ENCODE peak calls at places on chromosomes 3 and 15, in ten cellular contexts. One of them, this sample, is unnamed.

GRCh38 chr15:34890424-34890823 is 79.1 kb downstream of the AQR start:
- DNase-seq in foreskin fibroblast: peak
- DNase-seq in cardiac fibroblast: no peak
- DNase-seq in upper lobe of right lung: no peak
- DNase-seq in dorsolateral prefrontal cortex: no peak
- DNase-seq in astrocyte of the spinal cord: no peak
- DNase-seq in tibial artery: no peak
- DNase-seq in Caco-2: no peak
- DNase-seq in cardiac muscle cell: no peak
- DNase-seq in fibroblast of mammary gland: peak
- DNase-seq in this sample: no peak

GRCh38 chr3:194304186-194304917 is 46.8 kb downstream of the CPN2 start:
- DNase-seq in foreskin fibroblast: no peak
- DNase-seq in cardiac fibroblast: no peak
- DNase-seq in upper lobe of right lung: peak
- DNase-seq in dorsolateral prefrontal cortex: no peak
- DNase-seq in astrocyte of the spinal cord: no peak
- DNase-seq in tibial artery: no peak
- DNase-seq in Caco-2: no peak
- DNase-seq in cardiac muscle cell: no peak
- DNase-seq in fibroblast of mammary gland: no peak
- DNase-seq in this sample: no peak

GRCh38 chr15:51699373-51699772 is 18.1 kb downstream of the SCG3 start:
- DNase-seq in foreskin fibroblast: no peak
- DNase-seq in cardiac fibroblast: no peak
- DNase-seq in upper lobe of right lung: no peak
- DNase-seq in dorsolateral prefrontal cortex: no peak
- DNase-seq in astrocyte of the spinal cord: no peak
- DNase-seq in tibial artery: no peak
- DNase-seq in Caco-2: no peak
- DNase-seq in cardiac muscle cell: no peak
- DNase-seq in fibroblast of mammary gland: no peak
- DNase-seq in this sample: no peak

GRCh38 chr15:55518009-55518408 is 10.0 kb upstream of the DNAAF4 start:
- DNase-seq in foreskin fibroblast: no peak
- DNase-seq in cardiac fibroblast: no peak
- DNase-seq in upper lobe of right lung: no peak
- DNase-seq in dorsolateral prefrontal cortex: no peak
- DNase-seq in astrocyte of the spinal cord: no peak
- DNase-seq in tibial artery: no peak
- DNase-seq in Caco-2: no peak
- DNase-seq in cardiac muscle cell: no peak
- DNase-seq in fibroblast of mammary gland: no peak
- DNase-seq in this sample: no peak

GRCh38 chr3:15438988-15439387 is 11.6 kb downstream of the EAF1 start:
- DNase-seq in foreskin fibroblast: peak
- DNase-seq in cardiac fibroblast: peak
- DNase-seq in upper lobe of right lung: no peak
- DNase-seq in dorsolateral prefrontal cortex: no peak
- DNase-seq in astrocyte of the spinal cord: no peak
- DNase-seq in tibial artery: no peak
- DNase-seq in Caco-2: no peak
- DNase-seq in cardiac muscle cell: peak
- DNase-seq in fibroblast of mammary gland: peak
- DNase-seq in this sample: no peak

GRCh38 chr3:126134219-126134975 is 46.0 kb downstream of the ALDH1L1 start:
- DNase-seq in foreskin fibroblast: peak
- DNase-seq in cardiac fibroblast: peak
- DNase-seq in upper lobe of right lung: peak
- DNase-seq in dorsolateral prefrontal cortex: peak
- DNase-seq in astrocyte of the spinal cord: peak
- DNase-seq in tibial artery: peak
- DNase-seq in Caco-2: peak
- DNase-seq in cardiac muscle cell: peak
- DNase-seq in fibroblast of mammary gland: peak
- DNase-seq in this sample: peak

GRCh38 chr3:116388867-116389385 is 56.4 kb downstream of the LSAMP start:
- DNase-seq in foreskin fibroblast: no peak
- DNase-seq in cardiac fibroblast: no peak
- DNase-seq in upper lobe of right lung: no peak
- DNase-seq in dorsolateral prefrontal cortex: no peak
- DNase-seq in astrocyte of the spinal cord: no peak
- DNase-seq in tibial artery: no peak
- DNase-seq in Caco-2: no peak
- DNase-seq in cardiac muscle cell: no peak
- DNase-seq in fibroblast of mammary gland: no peak
- DNase-seq in this sample: no peak

GRCh38 chr3:18241837-18242236 is 183.3 kb downstream of the SATB1 start:
- DNase-seq in foreskin fibroblast: peak
- DNase-seq in cardiac fibroblast: no peak
- DNase-seq in upper lobe of right lung: no peak
- DNase-seq in dorsolateral prefrontal cortex: no peak
- DNase-seq in astrocyte of the spinal cord: no peak
- DNase-seq in tibial artery: no peak
- DNase-seq in Caco-2: no peak
- DNase-seq in cardiac muscle cell: no peak
- DNase-seq in fibroblast of mammary gland: no peak
- DNase-seq in this sample: no peak

DNA sequence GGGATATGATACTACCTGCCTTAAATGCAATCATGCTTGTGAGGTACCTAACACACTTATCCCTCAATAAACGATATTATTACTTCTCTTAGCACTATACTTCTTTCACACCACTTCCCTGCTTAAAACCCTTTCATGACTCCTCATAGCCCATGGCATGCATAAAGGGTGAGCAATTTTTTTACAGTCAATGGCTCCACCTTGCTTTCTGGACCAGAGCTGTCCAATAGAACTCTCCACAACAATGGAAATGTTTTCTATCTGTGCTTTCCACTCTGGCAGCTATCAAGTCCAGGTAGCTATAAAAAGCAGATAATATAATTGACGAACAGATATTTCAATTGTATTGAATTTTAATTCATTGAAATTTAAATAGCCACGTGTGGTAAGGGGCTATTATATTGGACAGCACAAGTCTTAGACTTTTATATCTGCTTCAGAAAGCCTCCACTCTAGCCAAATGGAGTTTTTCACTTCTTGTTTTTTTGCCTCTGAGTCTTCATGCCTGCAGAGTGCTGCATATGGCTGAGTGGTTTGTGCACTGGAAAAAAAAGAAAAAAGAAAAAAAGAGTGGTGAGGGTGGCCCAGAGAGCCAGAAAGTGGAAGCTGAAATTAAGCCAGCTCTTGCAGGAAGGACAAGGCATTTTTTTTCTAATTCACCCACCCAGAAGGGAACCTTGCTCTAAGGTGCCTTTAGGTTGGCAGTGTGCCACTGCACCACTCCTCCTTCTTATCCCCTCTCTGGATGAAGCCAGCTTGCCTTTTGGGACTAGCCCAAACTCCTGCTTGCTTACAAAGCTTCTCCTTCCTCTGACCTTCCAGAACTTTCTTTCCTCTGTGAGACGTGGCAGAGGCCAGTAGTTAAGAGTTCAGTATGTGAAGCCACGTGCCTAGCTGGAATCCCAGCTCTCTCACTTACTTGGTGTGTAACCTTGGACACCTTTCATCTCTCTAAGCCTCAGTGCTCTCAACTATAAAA is 239.0 kb upstream of the LRTM1 start:
- DNase-seq in foreskin fibroblast: peak
- DNase-seq in cardiac fibroblast: no peak
- DNase-seq in upper lobe of right lung: no peak
- DNase-seq in dorsolateral prefrontal cortex: no peak
- DNase-seq in astrocyte of the spinal cord: no peak
- DNase-seq in tibial artery: no peak
- DNase-seq in Caco-2: no peak
- DNase-seq in cardiac muscle cell: no peak
- DNase-seq in fibroblast of mammary gland: peak
- DNase-seq in this sample: no peak
- TF ChIP-seq CTCF in foreskin fibroblast: no peak
- TF ChIP-seq CTCF in cardiac fibroblast: no peak
- TF ChIP-seq CTCF in upper lobe of right lung: no peak
- TF ChIP-seq CTCF in dorsolateral prefrontal cortex: no peak
- TF ChIP-seq CTCF in astrocyte of the spinal cord: no peak
- TF ChIP-seq CTCF in tibial artery: no peak
- TF ChIP-seq CTCF in Caco-2: no peak
- TF ChIP-seq CTCF in cardiac muscle cell: no peak
- TF ChIP-seq CTCF in fibroblast of mammary gland: peak
- TF ChIP-seq CTCF in this sample: no peak

GRCh38 chr15:40160021-40160420 is 848 bp upstream of the BUB1B start:
- DNase-seq in foreskin fibroblast: no peak
- DNase-seq in cardiac fibroblast: no peak
- DNase-seq in upper lobe of right lung: no peak
- DNase-seq in dorsolateral prefrontal cortex: no peak
- DNase-seq in astrocyte of the spinal cord: no peak
- DNase-seq in tibial artery: no peak
- DNase-seq in Caco-2: no peak
- DNase-seq in cardiac muscle cell: no peak
- DNase-seq in fibroblast of mammary gland: no peak
- DNase-seq in this sample: no peak

GRCh38 chr15:40160689-40161688 is at the start of gene BUB1B:
- DNase-seq in foreskin fibroblast: peak
- DNase-seq in cardiac fibroblast: peak
- DNase-seq in upper lobe of right lung: peak
- DNase-seq in dorsolateral prefrontal cortex: peak
- DNase-seq in astrocyte of the spinal cord: peak
- DNase-seq in tibial artery: peak
- DNase-seq in Caco-2: peak
- DNase-seq in cardiac muscle cell: peak
- DNase-seq in fibroblast of mammary gland: peak
- DNase-seq in this sample: peak

GRCh38 chr15:40161693-40162401 is 978 bp downstream of the BUB1B start:
- DNase-seq in foreskin fibroblast: no peak
- DNase-seq in cardiac fibroblast: peak
- DNase-seq in upper lobe of right lung: no peak
- DNase-seq in dorsolateral prefrontal cortex: no peak
- DNase-seq in astrocyte of the spinal cord: no peak
- DNase-seq in tibial artery: no peak
- DNase-seq in Caco-2: no peak
- DNase-seq in cardiac muscle cell: no peak
- DNase-seq in fibroblast of mammary gland: no peak
- DNase-seq in this sample: no peak

GRCh38 chr15:40163657-40164416 is 3.0 kb downstream of the BUB1B start:
- DNase-seq in foreskin fibroblast: no peak
- DNase-seq in cardiac fibroblast: no peak
- DNase-seq in upper lobe of right lung: no peak
- DNase-seq in dorsolateral prefrontal cortex: no peak
- DNase-seq in astrocyte of the spinal cord: no peak
- DNase-seq in tibial artery: no peak
- DNase-seq in Caco-2: no peak
- DNase-seq in cardiac muscle cell: no peak
- DNase-seq in fibroblast of mammary gland: no peak
- DNase-seq in this sample: no peak

DNA sequence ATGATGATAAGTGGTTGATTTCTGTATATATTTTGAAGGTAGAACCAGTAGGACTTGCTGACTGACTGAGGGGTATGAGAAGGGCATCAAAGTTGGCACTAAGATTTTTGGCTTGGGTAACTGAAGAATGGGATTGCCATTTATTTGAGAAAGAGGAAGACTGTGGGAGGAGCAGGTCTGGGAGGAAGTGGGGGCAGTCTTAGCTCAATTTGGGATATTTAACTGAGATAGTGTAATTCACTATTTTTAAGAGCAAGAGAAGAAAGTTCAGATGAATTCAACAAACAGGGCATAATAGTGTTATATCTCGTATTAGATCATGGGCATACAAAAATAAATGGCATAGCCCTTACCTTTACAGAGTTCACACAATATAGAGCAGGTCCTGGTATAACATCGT is 1.7 kb downstream of the BUB1B start:
- DNase-seq in foreskin fibroblast: no peak
- DNase-seq in cardiac fibroblast: no peak
- DNase-seq in upper lobe of right lung: no peak
- DNase-seq in dorsolateral prefrontal cortex: no peak
- DNase-seq in astrocyte of the spinal cord: no peak
- DNase-seq in tibial artery: no peak
- DNase-seq in Caco-2: no peak
- DNase-seq in cardiac muscle cell: no peak
- DNase-seq in fibroblast of mammary gland: no peak
- DNase-seq in this sample: no peak
- H3K4me3 ChIP-seq in foreskin fibroblast: peak
- H3K4me3 ChIP-seq in cardiac fibroblast: peak
- H3K4me3 ChIP-seq in upper lobe of right lung: no peak
- H3K4me3 ChIP-seq in dorsolateral prefrontal cortex: no peak
- H3K4me3 ChIP-seq in astrocyte of the spinal cord: peak
- H3K4me3 ChIP-seq in tibial artery: no peak
- H3K4me3 ChIP-seq in Caco-2: peak
- H3K4me3 ChIP-seq in cardiac muscle cell: peak
- H3K4me3 ChIP-seq in fibroblast of mammary gland: peak
- H3K4me3 ChIP-seq in this sample: no peak

GRCh38 chr15:99123706-99124451 is 19.0 kb downstream of the SYNM start:
- DNase-seq in foreskin fibroblast: peak
- DNase-seq in cardiac fibroblast: peak
- DNase-seq in upper lobe of right lung: peak
- DNase-seq in dorsolateral prefrontal cortex: peak
- DNase-seq in astrocyte of the spinal cord: peak
- DNase-seq in tibial artery: peak
- DNase-seq in Caco-2: peak
- DNase-seq in cardiac muscle cell: peak
- DNase-seq in fibroblast of mammary gland: peak
- DNase-seq in this sample: peak

GRCh38 chr15:99121207-99121606 is 16.3 kb downstream of the SYNM start:
- DNase-seq in foreskin fibroblast: no peak
- DNase-seq in cardiac fibroblast: no peak
- DNase-seq in upper lobe of right lung: peak
- DNase-seq in dorsolateral prefrontal cortex: no peak
- DNase-seq in astrocyte of the spinal cord: no peak
- DNase-seq in tibial artery: no peak
- DNase-seq in Caco-2: peak
- DNase-seq in cardiac muscle cell: no peak
- DNase-seq in fibroblast of mammary gland: no peak
- DNase-seq in this sample: no peak

GRCh38 chr15:99121691-99122410 is 17.0 kb downstream of the SYNM start:
- DNase-seq in foreskin fibroblast: no peak
- DNase-seq in cardiac fibroblast: no peak
- DNase-seq in upper lobe of right lung: no peak
- DNase-seq in dorsolateral prefrontal cortex: no peak
- DNase-seq in astrocyte of the spinal cord: no peak
- DNase-seq in tibial artery: no peak
- DNase-seq in Caco-2: no peak
- DNase-seq in cardiac muscle cell: no peak
- DNase-seq in fibroblast of mammary gland: no peak
- DNase-seq in this sample: no peak

GRCh38 chr15:99124641-99125040 is 19.8 kb downstream of the SYNM start:
- DNase-seq in foreskin fibroblast: no peak
- DNase-seq in cardiac fibroblast: no peak
- DNase-seq in upper lobe of right lung: no peak
- DNase-seq in dorsolateral prefrontal cortex: no peak
- DNase-seq in astrocyte of the spinal cord: no peak
- DNase-seq in tibial artery: no peak
- DNase-seq in Caco-2: peak
- DNase-seq in cardiac muscle cell: no peak
- DNase-seq in fibroblast of mammary gland: no peak
- DNase-seq in this sample: no peak

GRCh38 chr15:99122831-99123705 is 18.2 kb downstream of the SYNM start:
- DNase-seq in foreskin fibroblast: no peak
- DNase-seq in cardiac fibroblast: no peak
- DNase-seq in upper lobe of right lung: no peak
- DNase-seq in dorsolateral prefrontal cortex: no peak
- DNase-seq in astrocyte of the spinal cord: no peak
- DNase-seq in tibial artery: no peak
- DNase-seq in Caco-2: no peak
- DNase-seq in cardiac muscle cell: no peak
- DNase-seq in fibroblast of mammary gland: peak
- DNase-seq in this sample: no peak
- TF ChIP-seq CTCF in foreskin fibroblast: no peak
- TF ChIP-seq CTCF in cardiac fibroblast: no peak
- TF ChIP-seq CTCF in upper lobe of right lung: no peak
- TF ChIP-seq CTCF in dorsolateral prefrontal cortex: no peak
- TF ChIP-seq CTCF in astrocyte of the spinal cord: no peak
- TF ChIP-seq CTCF in tibial artery: no peak
- TF ChIP-seq CTCF in Caco-2: no peak
- TF ChIP-seq CTCF in cardiac muscle cell: no peak
- TF ChIP-seq CTCF in fibroblast of mammary gland: no peak
- TF ChIP-seq CTCF in this sample: no peak

DNA sequence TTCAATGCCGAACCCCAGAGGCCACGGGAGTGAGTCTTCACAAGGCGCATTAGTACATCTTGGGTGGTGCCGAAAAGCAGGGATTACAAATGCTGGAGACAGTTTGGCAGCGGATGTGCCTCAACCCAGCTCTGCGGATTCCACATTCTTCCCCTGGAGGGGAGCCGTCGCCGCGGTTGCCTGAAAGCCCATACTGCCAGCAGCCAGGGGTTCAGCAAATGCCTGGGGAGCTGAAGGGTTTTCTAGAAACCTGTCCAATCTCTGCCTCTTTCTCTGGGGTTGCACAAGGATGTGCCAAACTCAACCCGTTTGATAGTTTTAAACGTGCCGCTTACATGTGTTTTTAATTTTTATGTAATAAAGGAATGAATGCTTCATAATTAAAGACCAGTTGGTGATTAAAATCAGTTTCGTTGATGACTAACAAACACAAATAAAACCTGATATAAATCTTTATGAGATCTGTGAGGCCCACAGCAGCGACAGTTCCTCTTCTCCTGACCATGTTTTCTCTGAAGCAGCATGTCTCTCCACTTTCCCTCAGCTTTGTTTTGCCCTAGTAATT is 74.6 kb upstream of the LEKR1 start:
- DNase-seq in foreskin fibroblast: peak
- DNase-seq in cardiac fibroblast: peak
- DNase-seq in upper lobe of right lung: no peak
- DNase-seq in dorsolateral prefrontal cortex: no peak
- DNase-seq in astrocyte of the spinal cord: peak
- DNase-seq in tibial artery: peak
- DNase-seq in Caco-2: no peak
- DNase-seq in cardiac muscle cell: peak
- DNase-seq in fibroblast of mammary gland: peak
- DNase-seq in this sample: no peak
- H3K4me3 ChIP-seq in foreskin fibroblast: peak
- H3K4me3 ChIP-seq in cardiac fibroblast: no peak
- H3K4me3 ChIP-seq in upper lobe of right lung: no peak
- H3K4me3 ChIP-seq in dorsolateral prefrontal cortex: peak
- H3K4me3 ChIP-seq in astrocyte of the spinal cord: no peak
- H3K4me3 ChIP-seq in tibial artery: peak
- H3K4me3 ChIP-seq in Caco-2: no peak
- H3K4me3 ChIP-seq in cardiac muscle cell: no peak
- H3K4me3 ChIP-seq in fibroblast of mammary gland: peak
- H3K4me3 ChIP-seq in this sample: no peak

This sample was measured in mucosa of descending colon.